ENCODE peak calls at places on chromosomes 11 and 22, in nine cellular contexts. W is PC-3, X is hepatocyte, V is mesenchymal stem cell, G is A549, N is IMR-90, A is OCI-LY7, C is MM.1S, O is GM23248. F is an unnamed sample. For H3K9me3, the result is how much of the 10 kb centered on the place peaks cover.

GRCh38 chr22:47340851-47341436 is 578.5 kb downstream of the TBC1D22A start:
- DNase-seq in O (peak), C (no peak), W (peak), G (peak), V (no peak), N (no peak), A (no peak), X (no peak), F (no peak)

GRCh38 chr22:44192811-44193536 is 12.2 kb downstream of the PARVG start:
- DNase-seq in C (no peak), A (no peak), O (no peak), W (no peak), N (no peak), G (no peak), X (no peak), V (no peak), F (no peak)

GRCh38 chr11:75925785-75926164 is 110.8 kb downstream of the UVRAG start:
- DNase-seq in G (no peak), O (peak), N (peak), W (peak), X (no peak), V (no peak), C (no peak), A (no peak), F (peak)

GRCh38 chr22:19430890-19431541 is 517 bp downstream of the HIRA start:
- DNase-seq in N (peak), A (peak), C (peak), X (peak), W (peak), G (peak), O (peak), V (peak), F (peak)

GRCh38 chr11:2234963-2235362 is 35.4 kb downstream of the ASCL2 start:
- DNase-seq in A (no peak), O (no peak), X (no peak), W (no peak), G (no peak), N (no peak), C (no peak), V (no peak), F (no peak)

GRCh38 chr22:23553438-23553837 is 26.7 kb downstream of the IGLL1 start:
- DNase-seq in O (no peak), C (no peak), G (no peak), W (no peak), A (no peak), X (no peak), V (no peak), N (no peak), F (no peak)

GRCh38 chr11:130573767-130574166 is 125.3 kb downstream of the ADAMTS15 start:
- DNase-seq in W (no peak), A (no peak), G (no peak), X (no peak), V (no peak), N (no peak), C (no peak), O (no peak), F (peak)

GRCh38 chr11:1138053-1138452 is 19.7 kb upstream of the MUC5AC start:
- DNase-seq in X (no peak), N (peak), O (peak), C (no peak), G (no peak), V (no peak), A (no peak), W (peak), F (peak)

GRCh38 chr11:18011633-18012313 is 1.1 kb downstream of the SERGEF start:
- DNase-seq in O (peak), C (no peak), X (no peak), W (no peak), N (no peak), G (no peak), A (no peak), V (no peak), F (no peak)

GRCh38 chr11:70364745-70365535 is 33.4 kb upstream of the CTTN start:
- DNase-seq in A (no peak), O (no peak), W (no peak), C (no peak), G (no peak), X (no peak), N (no peak), V (no peak), F (no peak)

GRCh38 chr11:102306817-102307814 is 10.2 kb upstream of the BIRC3 start:
- DNase-seq in G (no peak), X (no peak), W (no peak), C (no peak), A (peak), N (no peak), V (no peak), O (no peak), F (no peak)

GRCh38 chr11:1460396-1460795 is 26.2 kb downstream of the MOB2 start:
- DNase-seq in O (peak), G (no peak), V (no peak), N (peak), C (no peak), X (no peak), A (no peak), W (no peak), F (no peak)

GRCh38 chr11:1330473-1330872 is 21.0 kb upstream of the TOLLIP start:
- DNase-seq in X (no peak), A (no peak), G (no peak), N (no peak), C (no peak), W (no peak), V (no peak), O (no peak), F (no peak)

GRCh38 chr11:70250876-70251275 is 19.6 kb upstream of the PPFIA1 start:
- DNase-seq in N (no peak), V (no peak), C (no peak), W (no peak), O (no peak), G (no peak), X (no peak), A (no peak), F (no peak)

GRCh38 chr22:43242627-43243026 is 55.7 kb upstream of the TTLL12 start:
- DNase-seq in G (no peak), O (no peak), C (no peak), V (no peak), X (no peak), N (no peak), W (no peak), A (no peak), F (no peak)

GRCh38 chr11:73189315-73189714 is 28.8 kb upstream of the P2RY2 start:
- DNase-seq in X (no peak), N (no peak), A (peak), G (no peak), C (no peak), O (no peak), W (no peak), V (no peak), F (no peak)

GRCh38 chr22:20249797-20250354 is 18.2 kb downstream of the RTN4R start:
- DNase-seq in A (no peak), G (no peak), X (no peak), W (no peak), V (no peak), O (peak), C (no peak), N (peak), F (peak)

GRCh38 chr11:123091541-123091940 is 29.6 kb upstream of the HSPA8 start:
- DNase-seq in W (no peak), N (no peak), V (no peak), O (no peak), A (no peak), G (no peak), X (no peak), C (no peak), F (no peak)

GRCh38 chr11:46117842-46118241 is 3.4 kb downstream of the PHF21A start:
- DNase-seq in V (no peak), C (no peak), W (no peak), G (no peak), N (no peak), X (no peak), A (peak), O (peak), F (no peak)

GRCh38 chr11:46865340-46865739 is 19.3 kb upstream of the CKAP5 start:
- DNase-seq in V (peak), C (no peak), G (no peak), W (no peak), A (no peak), O (peak), X (no peak), N (peak), F (no peak)

GRCh38 chr22:37806409-37807338 is 1.1 kb upstream of the GCAT start:
- DNase-seq in V (peak), N (peak), G (no peak), X (peak), W (peak), O (peak), C (no peak), A (no peak), F (peak)

DNA sequence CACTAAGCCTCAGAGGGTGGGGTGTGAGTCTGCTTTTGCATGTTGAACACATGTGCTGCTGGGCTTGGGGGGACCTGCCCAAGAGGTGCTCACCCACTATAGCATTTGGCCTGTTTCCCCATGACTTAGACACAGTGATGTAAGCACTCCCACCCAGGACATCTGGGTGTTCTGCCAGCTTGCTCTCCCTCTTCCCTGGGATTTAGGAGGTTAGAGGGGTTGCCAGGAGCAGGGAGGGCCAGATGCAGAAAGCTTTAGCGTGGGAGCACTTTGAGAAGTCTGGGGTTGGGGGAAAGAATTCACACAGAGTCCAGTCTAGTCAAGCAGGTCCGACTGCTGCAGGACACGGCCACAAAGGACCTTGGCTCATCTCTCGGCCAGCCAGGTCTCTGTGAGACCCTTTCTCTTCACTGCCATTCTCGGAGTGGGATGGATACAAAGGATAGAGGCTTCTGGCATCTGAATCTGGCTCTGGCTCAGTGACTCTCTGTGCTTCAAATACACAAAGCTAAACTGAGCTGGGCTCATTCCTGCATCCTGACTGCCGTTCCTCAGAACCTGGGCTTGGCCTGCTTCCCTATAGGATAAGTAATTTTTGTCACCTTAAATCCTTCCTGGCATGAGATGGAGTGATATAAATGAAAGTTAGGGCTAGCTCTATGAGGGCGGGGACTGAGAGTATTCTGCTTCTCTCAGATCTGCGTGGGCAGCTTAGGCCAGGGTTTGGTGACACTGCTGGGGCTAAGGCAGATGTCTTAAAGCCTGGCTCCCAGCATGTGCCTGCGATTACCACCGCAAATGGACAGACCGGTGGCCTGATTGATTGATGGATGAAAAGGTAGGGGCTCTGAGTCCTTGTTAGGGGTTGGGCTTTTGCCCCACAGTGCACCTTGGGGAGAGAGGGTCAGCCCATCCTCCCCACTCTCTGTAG is 14.5 kb downstream of the USP2 start:
- DNase-seq in A (no peak), C (no peak), N (no peak), X (peak), W (no peak), V (no peak), O (no peak), G (no peak), F (no peak)
- H3K4me2 ChIP-seq in A (peak), C (no peak), N (no peak), X (peak), W (no peak), V (no peak), O (no peak), G (no peak), F (no peak)

GRCh38 chr11:117949062-117949461 is 19.9 kb upstream of the TMPRSS13 start:
- DNase-seq in A (no peak), W (no peak), G (no peak), N (no peak), C (no peak), O (no peak), X (no peak), V (no peak), F (no peak)
- H3K9me3 ChIP-seq in A (under half), W (under half), G (under half), N (under half), C (under half), O (under half), X (under half), V (under half), F (under half)

GRCh38 chr11:121670792-121671275 is 218.1 kb upstream of the SORL1-AS1 start:
- DNase-seq in W (no peak), V (no peak), X (peak), O (peak), A (no peak), N (no peak), C (no peak), G (no peak), F (no peak)
- H3K4me2 ChIP-seq in W (no peak), V (no peak), X (peak), O (peak), A (no peak), N (no peak), C (no peak), G (no peak), F (no peak)

GRCh38 chr11:50267851-50268250 is 235.2 kb downstream of the OR4C45 start:
- DNase-seq in V (no peak), W (no peak), X (no peak), G (no peak), A (no peak), O (no peak), N (no peak), C (no peak), F (no peak)
- H3K9me3 ChIP-seq in V (under half), W (under half), X (under half), G (under half), A (under half), O (under half), N (under half), C (under half), F (under half)

DNA sequence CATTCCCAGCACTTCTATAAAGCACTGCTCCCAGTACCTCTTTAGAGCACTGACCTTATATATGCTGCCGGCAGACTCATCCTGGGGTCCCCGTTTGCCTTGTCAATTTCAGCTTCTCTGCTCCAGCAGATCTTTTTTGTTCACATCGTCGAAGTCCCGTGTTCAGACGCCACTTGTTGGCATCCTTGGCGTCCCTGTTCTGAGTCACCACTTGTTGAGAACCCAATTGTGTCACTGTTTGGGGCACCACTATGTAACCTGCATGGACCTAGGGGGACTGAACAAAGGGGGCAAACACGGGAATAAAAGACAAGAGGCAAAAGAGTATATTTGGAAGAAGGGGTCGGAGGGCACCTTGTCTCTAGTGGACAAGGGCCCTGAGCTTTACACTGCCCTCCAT is 25.5 kb downstream of the OR10A6 start:
- DNase-seq in G (no peak), V (no peak), A (no peak), C (no peak), N (no peak), X (no peak), W (no peak), O (peak), F (no peak)
- H3K4me2 ChIP-seq in G (no peak), V (peak), A (no peak), C (no peak), N (no peak), X (peak), W (peak), O (peak), F (peak)

GRCh38 chr11:134382830-134383229 is 29.2 kb downstream of the B3GAT1 start:
- DNase-seq in X (no peak), V (no peak), G (no peak), N (no peak), O (no peak), A (no peak), C (no peak), W (no peak), F (no peak)
- H3K9me3 ChIP-seq in X (under half), V (under half), G (under half), N (half or more), O (under half), A (under half), C (under half), W (under half), F (under half)